ENCODE peak calls at places on chromosomes 1 and 21, in six cellular contexts. Y is A549, W is HepG2, A is K562, T is GM12878, Q is endothelial cell of umbilical vein. C is an unnamed sample.

GRCh38 chr1:208121965-208122364 is 122.2 kb downstream of the PLXNA2 start:
- DNase-seq in Y (no peak), W (no peak), A (no peak), T (no peak), Q (no peak), C (no peak)

GRCh38 chr1:23177438-23178380 is 9.1 kb upstream of the LUZP1 start:
- DNase-seq in Y (no peak), W (peak; percentile 25), A (peak; percentile 73), T (peak; percentile 46), Q (peak; percentile 97), C (peak; percentile 80)

GRCh38 chr1:163842546-163842945 is 520.8 kb downstream of the NUF2 start:
- DNase-seq in Y (no peak), W (no peak), A (no peak), T (no peak), Q (no peak), C (no peak)

GRCh38 chr1:54263601-54264226 is 63.7 kb downstream of the MRPL37 start:
- DNase-seq in Y (no peak), W (no peak), A (no peak), T (no peak), Q (no peak), C (no peak)

GRCh38 chr21:42745511-42746239 is 92.3 kb downstream of the PDE9A start:
- DNase-seq in Y (no peak), W (no peak), A (no peak), T (no peak), Q (no peak), C (peak; percentile 78)

GRCh38 chr1:2819831-2820730 is 18.6 kb upstream of the TTC34 start:
- DNase-seq in Y (no peak), W (no peak), A (no peak), T (no peak), Q (no peak), C (no peak)

GRCh38 chr1:226532553-226532952 is 16.0 kb upstream of the STUM start:
- DNase-seq in Y (no peak), W (no peak), A (no peak), T (no peak), Q (no peak), C (no peak)

GRCh38 chr21:45981641-45982255 is at the start of gene COL6A1:
- DNase-seq in Y (no peak), W (no peak), A (no peak), T (no peak), Q (peak; percentile 40), C (peak; percentile 49)

GRCh38 chr1:227728059-227728891 is 6.8 kb downstream of the JMJD4 start:
- DNase-seq in Y (peak; percentile 75), W (peak; percentile 69), A (peak; percentile 85), T (peak; percentile 24), Q (peak; percentile 44), C (peak; percentile 77)

GRCh38 chr1:219000606-219001005 is 173.1 kb upstream of the LYPLAL1 start:
- DNase-seq in Y (no peak), W (no peak), A (no peak), T (no peak), Q (no peak), C (no peak)

GRCh38 chr1:172969611-172970010 is 81.1 kb downstream of the TNFSF18 start:
- DNase-seq in Y (peak; percentile 14), W (peak; percentile 36), A (no peak), T (no peak), Q (no peak), C (no peak)

GRCh38 chr1:213369465-213369864 is 318.4 kb downstream of the RPS6KC1 start:
- DNase-seq in Y (no peak), W (no peak), A (no peak), T (no peak), Q (no peak), C (no peak)

GRCh38 chr1:208233546-208233945 is 10.6 kb downstream of the PLXNA2 start:
- DNase-seq in Y (no peak), W (peak; percentile 47), A (no peak), T (no peak), Q (peak; percentile 54), C (no peak)

GRCh38 chr1:177248258-177248657 is 77.5 kb downstream of the BRINP2 start:
- DNase-seq in Y (no peak), W (no peak), A (no peak), T (no peak), Q (no peak), C (no peak)

GRCh38 chr1:91913018-91913417 is 27.1 kb upstream of the TGFBR3 start:
- DNase-seq in Y (no peak), W (no peak), A (no peak), T (no peak), Q (peak; percentile 56), C (no peak)

GRCh38 chr1:156910309-156910782 is 10.1 kb upstream of the LRRC71 start:
- DNase-seq in Y (peak; percentile 66), W (peak; percentile 23), A (peak; percentile 79), T (no peak), Q (no peak), C (peak; percentile 67)

GRCh38 chr1:205084360-205084759 is at the start of gene TMEM81:
- DNase-seq in Y (no peak), W (no peak), A (no peak), T (no peak), Q (no peak), C (no peak)

GRCh38 chr1:174830019-174830418 is 169.7 kb upstream of the CACYBP start:
- DNase-seq in Y (no peak), W (no peak), A (no peak), T (no peak), Q (no peak), C (no peak)

GRCh38 chr1:117433943-117434342 is 66.7 kb downstream of the MAN1A2 start:
- DNase-seq in Y (no peak), W (no peak), A (no peak), T (no peak), Q (no peak), C (no peak)

GRCh38 chr1:223759273-223759672 is 46.9 kb downstream of the CAPN2 start:
- DNase-seq in Y (no peak), W (no peak), A (peak; percentile 59), T (no peak), Q (no peak), C (no peak)

GRCh38 chr1:166069390-166069789 is 97.4 kb downstream of the FAM78B start:
- DNase-seq in Y (no peak), W (no peak), A (peak; percentile 51), T (no peak), Q (no peak), C (peak; percentile 19)

GRCh38 chr1:110756506-110756905 is 81.8 kb upstream of the KCNA3 start:
- DNase-seq in Y (no peak), W (no peak), A (no peak), T (no peak), Q (no peak), C (no peak)

GRCh38 chr1:46687095-46687659 is 15.5 kb downstream of the TEX38 start:
- DNase-seq in Y (no peak), W (no peak), A (no peak), T (no peak), Q (peak; percentile 80), C (peak; percentile 11)

GRCh38 chr1:186977266-186977957 is 148.7 kb downstream of the PLA2G4A start:
- DNase-seq in Y (no peak), W (no peak), A (no peak), T (no peak), Q (peak; percentile 83), C (no peak)

GRCh38 chr1:101394041-101394440 is 157.2 kb downstream of the S1PR1 start:
- DNase-seq in Y (no peak), W (no peak), A (no peak), T (no peak), Q (peak; percentile 9), C (no peak)
- TF ChIP-seq CTCF in Y (no peak), W (no peak), A (no peak), T (no peak), Q (no peak), C (no peak)

GRCh38 chr1:230056098-230056497 is 10.9 kb upstream of the GALNT2 start:
- DNase-seq in Y (no peak), W (no peak), A (no peak), T (no peak), Q (no peak), C (no peak)

GRCh38 chr1:230058619-230059018 is 8.4 kb upstream of the GALNT2 start:
- DNase-seq in Y (no peak), W (no peak), A (no peak), T (no peak), Q (no peak), C (no peak)

GRCh38 chr1:230054092-230054749 is 12.8 kb upstream of the GALNT2 start:
- DNase-seq in Y (no peak), W (no peak), A (no peak), T (no peak), Q (no peak), C (no peak)

GRCh38 chr1:230062521-230062920 is 4.5 kb upstream of the GALNT2 start:
- DNase-seq in Y (no peak), W (no peak), A (no peak), T (no peak), Q (no peak), C (no peak)

DNA sequence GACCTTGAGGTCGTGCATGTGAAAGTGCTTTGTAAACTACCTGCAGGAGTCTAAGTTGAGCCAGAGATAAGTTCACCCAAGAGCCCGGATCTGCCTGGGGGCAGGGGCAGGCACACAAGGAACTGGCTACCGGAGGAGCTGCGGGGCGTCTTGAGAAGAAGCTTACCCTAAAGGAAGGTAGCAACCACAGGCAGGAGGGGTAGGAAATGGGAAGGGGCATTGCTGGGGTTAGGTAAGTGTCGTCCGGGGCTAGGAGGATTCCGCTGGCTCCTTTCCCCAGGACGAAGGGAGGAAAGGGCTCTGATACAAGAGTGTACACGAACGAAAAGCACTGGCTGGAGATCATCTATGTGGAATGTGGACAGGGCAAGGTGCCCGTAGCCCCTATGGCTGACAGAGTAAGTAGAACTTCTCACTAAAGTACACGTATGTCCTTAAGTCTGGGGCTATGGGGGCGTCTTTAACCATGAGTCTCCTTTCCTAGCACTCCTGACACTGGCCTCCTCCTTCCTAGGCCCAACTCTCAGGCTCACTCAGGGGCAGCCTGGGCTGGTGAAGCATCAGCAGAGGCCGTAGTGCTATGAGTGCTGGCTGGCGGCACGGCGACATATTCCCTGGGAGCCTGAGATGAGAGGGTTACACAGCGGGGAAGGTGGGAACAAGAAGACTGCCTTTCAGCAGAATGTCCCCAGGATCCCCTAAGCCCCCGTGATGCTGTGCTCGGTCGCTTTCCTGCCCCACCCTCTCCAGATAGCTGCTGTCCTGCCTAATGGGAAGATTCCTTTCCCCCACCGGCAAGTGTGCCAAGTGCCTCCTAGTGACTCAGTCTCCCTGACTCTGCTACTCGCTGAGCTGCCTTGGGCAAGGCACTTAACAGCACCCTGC is 9.1 kb upstream of the GALNT2 start:
- DNase-seq in Y (no peak), W (no peak), A (no peak), T (no peak), Q (no peak), C (no peak)
- TF ChIP-seq POLR2A in Y (no peak), W (no peak), A (no peak), T (no peak), Q (no peak), C (no peak)

GRCh38 chr1:162070825-162071224 is 1.3 kb downstream of the NOS1AP start:
- DNase-seq in Y (no peak), W (no peak), A (no peak), T (no peak), Q (peak; percentile 12), C (no peak)
- TF ChIP-seq MYC in Y (no peak), W (no peak), A (no peak), T (no peak), Q (no peak), C (no peak)

DNA sequence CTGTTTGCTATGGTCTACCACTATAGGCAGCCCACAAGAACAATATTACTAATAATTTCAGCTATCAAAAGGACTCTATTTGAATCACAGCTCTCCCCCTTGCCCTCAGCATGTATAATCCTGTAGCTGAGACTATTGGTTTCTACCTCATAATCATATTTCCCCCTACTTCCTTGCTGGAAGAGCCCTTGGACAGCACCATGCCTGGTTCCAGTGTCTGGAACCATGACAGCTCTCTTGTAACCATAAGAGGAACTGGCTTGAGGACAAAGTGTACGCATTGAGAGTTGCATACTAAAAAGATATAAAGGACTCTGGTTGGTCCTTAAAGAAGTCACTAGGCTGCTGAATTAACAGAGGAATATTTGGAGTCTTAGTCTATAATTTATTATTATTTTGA is 110.7 kb upstream of the ZRANB2 start:
- DNase-seq in Y (no peak), W (no peak), A (no peak), T (no peak), Q (no peak), C (no peak)
- TF ChIP-seq CTCF in Y (no peak), W (no peak), A (no peak), T (no peak), Q (no peak), C (no peak)